ENCODE peak calls at places on chromosomes 7 and 10, in nine cellular contexts. A, P, J, B, N, Z, F, M and Q are unnamed samples. For H3K36me3 and H3K4me1, the result is how much of the 10 kb centered on the place peaks cover.

GRCh38 chr10:87705339-87705738 is 45.7 kb downstream of the PAPSS2 start:
- DNase-seq in A (no peak), P (no peak), J (no peak), B (no peak), N (no peak), Z (peak), F (no peak), M (no peak), Q (no peak)

GRCh38 chr10:43623351-43623750 is 17.1 kb downstream of the ZNF485 start:
- DNase-seq in A (no peak), P (no peak), J (no peak), B (no peak), N (no peak), Z (peak), F (no peak), M (peak), Q (no peak)

GRCh38 chr10:69265521-69265920 is 12.8 kb upstream of the HK1 start:
- DNase-seq in A (no peak), P (no peak), J (no peak), B (no peak), N (no peak), Z (no peak), F (no peak), M (no peak), Q (no peak)

GRCh38 chr10:48364659-48365405 is 58.4 kb downstream of the MAPK8 start:
- DNase-seq in A (no peak), P (no peak), J (no peak), B (no peak), N (no peak), Z (peak), F (no peak), M (no peak), Q (no peak)

GRCh38 chr7:149495785-149496641 is 1.6 kb downstream of the ZNF746 start:
- DNase-seq in A (no peak), P (peak), J (no peak), B (peak), N (peak), Z (peak), F (no peak), M (no peak), Q (no peak)

GRCh38 chr10:25028711-25029110 is 12.3 kb downstream of the THNSL1 start:
- DNase-seq in A (no peak), P (no peak), J (no peak), B (no peak), N (no peak), Z (no peak), F (no peak), M (no peak), Q (no peak)

GRCh38 chr7:482521-483083 is 37.0 kb downstream of the PDGFA start:
- DNase-seq in A (no peak), P (no peak), J (no peak), B (no peak), N (no peak), Z (no peak), F (no peak), M (no peak), Q (no peak)

GRCh38 chr10:3924344-3924743 is 139.3 kb upstream of the KLF6 start:
- DNase-seq in A (no peak), P (no peak), J (no peak), B (no peak), N (no peak), Z (peak), F (no peak), M (no peak), Q (no peak)

GRCh38 chr10:114767101-114767588 is 54.4 kb upstream of the FHIP2A start:
- DNase-seq in A (no peak), P (no peak), J (no peak), B (no peak), N (no peak), Z (peak), F (no peak), M (no peak), Q (no peak)

GRCh38 chr7:50281680-50282445 is 22.7 kb upstream of the IKZF1 start:
- DNase-seq in A (peak), P (no peak), J (no peak), B (no peak), N (no peak), Z (no peak), F (no peak), M (peak), Q (no peak)

GRCh38 chr10:132388901-132389630 is 7.9 kb upstream of the PWWP2B start:
- DNase-seq in A (peak), P (peak), J (no peak), B (no peak), N (peak), Z (no peak), F (no peak), M (no peak), Q (no peak)

GRCh38 chr10:16381083-16381482 is 55.7 kb upstream of the PTER start:
- DNase-seq in A (no peak), P (no peak), J (no peak), B (no peak), N (no peak), Z (no peak), F (no peak), M (no peak), Q (no peak)

GRCh38 chr7:38070718-38071117 is 107.3 kb upstream of the STARD3NL start:
- DNase-seq in A (no peak), P (no peak), J (no peak), B (no peak), N (no peak), Z (peak), F (no peak), M (no peak), Q (peak)

GRCh38 chr7:128240696-128241386 is at the start of gene LEP:
- DNase-seq in A (no peak), P (no peak), J (no peak), B (no peak), N (no peak), Z (no peak), F (no peak), M (no peak), Q (no peak)

GRCh38 chr7:107528461-107528860 is 35.3 kb downstream of the COG5 start:
- DNase-seq in A (no peak), P (no peak), J (no peak), B (no peak), N (no peak), Z (peak), F (no peak), M (no peak), Q (peak)

GRCh38 chr7:69896100-69896499 is 297.8 kb downstream of the AUTS2 start:
- DNase-seq in A (no peak), P (no peak), J (no peak), B (no peak), N (no peak), Z (peak), F (no peak), M (no peak), Q (no peak)

GRCh38 chr10:90276894-90277447 is 575.6 kb downstream of the KIF20B start:
- DNase-seq in A (no peak), P (no peak), J (no peak), B (no peak), N (no peak), Z (no peak), F (no peak), M (no peak), Q (no peak)

GRCh38 chr7:101099969-101100781 is 14.9 kb downstream of the TRIM56 start:
- DNase-seq in A (peak), P (peak), J (peak), B (peak), N (peak), Z (peak), F (no peak), M (peak), Q (peak)

GRCh38 chr10:88966785-88967184 is 14.2 kb upstream of the ACTA2 start:
- DNase-seq in A (no peak), P (peak), J (no peak), B (no peak), N (no peak), Z (no peak), F (no peak), M (no peak), Q (no peak)

GRCh38 chr7:124276005-124276606 is 243.2 kb upstream of the TMEM229A start:
- DNase-seq in A (no peak), P (no peak), J (peak), B (peak), N (peak), Z (peak), F (no peak), M (peak), Q (peak)

GRCh38 chr7:43869898-43870240 is 552 bp upstream of the MRPS24 start:
- DNase-seq in A (no peak), P (peak), J (no peak), B (no peak), N (peak), Z (peak), F (no peak), M (no peak), Q (peak)

GRCh38 chr7:76106893-76107292 is 59.0 kb downstream of the MDH2 start:
- DNase-seq in A (no peak), P (no peak), J (no peak), B (no peak), N (no peak), Z (no peak), F (no peak), M (no peak), Q (no peak)

GRCh38 chr10:68870545-68871104 is 30.5 kb upstream of the DDX50 start:
- DNase-seq in A (no peak), P (no peak), J (no peak), B (peak), N (no peak), Z (no peak), F (no peak), M (no peak), Q (no peak)

GRCh38 chr7:159118220-159118595 is 26.5 kb downstream of the VIPR2 start:
- DNase-seq in A (no peak), P (no peak), J (no peak), B (no peak), N (no peak), Z (no peak), F (no peak), M (no peak), Q (peak)

GRCh38 chr7:38615665-38616064 is 15.5 kb downstream of the AMPH start:
- DNase-seq in A (no peak), P (no peak), J (no peak), B (no peak), N (no peak), Z (no peak), F (no peak), M (no peak), Q (no peak)

GRCh38 chr10:42783181-42783549 is 570 bp downstream of the BMS1 start:
- DNase-seq in A (no peak), P (no peak), J (no peak), B (peak), N (peak), Z (peak), F (no peak), M (no peak), Q (no peak)

GRCh38 chr10:71497802-71498326 is 101.1 kb downstream of the CDH23 start:
- DNase-seq in A (no peak), P (no peak), J (no peak), B (no peak), N (no peak), Z (no peak), F (no peak), M (no peak), Q (no peak)

GRCh38 chr7:24051651-24052050 is 232.3 kb upstream of the NPY start:
- DNase-seq in A (no peak), P (no peak), J (no peak), B (no peak), N (no peak), Z (no peak), F (no peak), M (no peak), Q (no peak)

GRCh38 chr10:59033622-59034021 is 142.8 kb upstream of the PHYHIPL start:
- DNase-seq in A (no peak), P (no peak), J (no peak), B (no peak), N (no peak), Z (no peak), F (no peak), M (no peak), Q (no peak)

GRCh38 chr7:121163699-121164098 is 165.1 kb upstream of the WNT16 start:
- DNase-seq in A (no peak), P (no peak), J (no peak), B (no peak), N (no peak), Z (no peak), F (no peak), M (no peak), Q (no peak)

GRCh38 chr10:119567978-119568377 is 25.5 kb upstream of the RGS10 start:
- DNase-seq in A (no peak), P (no peak), J (no peak), B (no peak), N (no peak), Z (no peak), F (no peak), M (no peak), Q (no peak)

GRCh38 chr7:91029688-91030087 is 234.5 kb upstream of the FZD1 start:
- DNase-seq in A (no peak), P (no peak), J (no peak), B (no peak), N (no peak), Z (no peak), F (no peak), M (no peak), Q (no peak)

GRCh38 chr7:21304836-21305235 is 123.0 kb upstream of the SP4 start:
- DNase-seq in A (no peak), P (no peak), J (no peak), B (no peak), N (no peak), Z (peak), F (no peak), M (no peak), Q (no peak)

GRCh38 chr7:100090527-100091410 is 2.0 kb downstream of the COPS6 start:
- DNase-seq in A (no peak), P (no peak), J (no peak), B (no peak), N (no peak), Z (no peak), F (no peak), M (no peak), Q (no peak)

GRCh38 chr7:151244156-151244870 is 4.2 kb downstream of the SMARCD3 start:
- DNase-seq in A (no peak), P (no peak), J (peak), B (peak), N (peak), Z (peak), F (peak), M (peak), Q (peak)

GRCh38 chr10:75210193-75211006 is at the start of gene VDAC2:
- DNase-seq in A (peak), P (peak), J (peak), B (peak), N (peak), Z (peak), F (peak), M (peak), Q (peak)

GRCh38 chr7:154996101-154996500 is 6.8 kb downstream of the PAXIP1 start:
- DNase-seq in A (no peak), P (no peak), J (no peak), B (no peak), N (no peak), Z (no peak), F (no peak), M (no peak), Q (no peak)
- H3K36me3 ChIP-seq in A (under half), P (under half), J (under half), B (half or more), N (under half), Z (under half), F (under half), M (under half), Q (under half)

DNA sequence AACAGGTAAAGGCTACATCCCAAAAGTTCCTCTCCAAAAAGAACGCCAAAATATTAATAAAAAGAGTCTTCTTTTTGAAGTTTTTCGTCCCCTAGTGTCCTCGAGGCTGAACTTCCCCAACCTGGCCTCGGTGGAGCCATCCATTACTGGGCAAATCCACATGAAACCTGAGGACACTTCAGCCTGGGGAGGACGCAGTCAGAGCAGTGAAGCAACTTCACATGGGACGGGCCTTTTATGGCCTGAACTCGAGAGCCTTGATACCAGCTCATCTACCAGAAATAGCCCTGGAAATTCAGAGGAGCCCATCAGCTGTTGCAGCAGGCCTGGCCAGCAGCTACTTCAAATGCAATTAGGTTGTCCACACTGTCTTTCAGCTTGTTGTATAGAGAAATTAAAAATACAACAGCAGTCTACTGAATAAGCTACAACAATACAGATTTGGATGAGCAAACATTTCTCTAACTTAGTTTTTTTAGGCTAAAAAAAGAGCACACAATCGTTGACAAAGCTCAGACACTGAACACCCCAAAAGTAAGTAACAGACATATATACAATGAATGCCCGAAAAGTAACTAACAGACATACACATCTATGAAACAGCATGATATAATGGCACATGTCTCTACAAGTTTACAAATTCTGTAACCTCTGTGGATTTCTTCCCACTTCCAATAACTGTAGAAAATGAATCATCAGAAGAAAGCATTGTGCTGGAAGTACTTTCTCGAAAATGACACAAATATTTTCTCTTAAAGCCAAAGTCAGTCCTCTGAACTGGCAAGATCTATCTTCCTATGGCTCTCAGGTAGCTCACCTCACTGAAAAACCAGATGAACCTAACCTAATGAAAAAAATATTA is at the start of gene SVIL:
- DNase-seq in A (peak), P (peak), J (no peak), B (peak), N (peak), Z (peak), F (no peak), M (no peak), Q (peak)
- H3K4me1 ChIP-seq in A (under half), P (under half), J (under half), B (under half), N (under half), Z (under half), F (under half), M (under half), Q (under half)

DNA sequence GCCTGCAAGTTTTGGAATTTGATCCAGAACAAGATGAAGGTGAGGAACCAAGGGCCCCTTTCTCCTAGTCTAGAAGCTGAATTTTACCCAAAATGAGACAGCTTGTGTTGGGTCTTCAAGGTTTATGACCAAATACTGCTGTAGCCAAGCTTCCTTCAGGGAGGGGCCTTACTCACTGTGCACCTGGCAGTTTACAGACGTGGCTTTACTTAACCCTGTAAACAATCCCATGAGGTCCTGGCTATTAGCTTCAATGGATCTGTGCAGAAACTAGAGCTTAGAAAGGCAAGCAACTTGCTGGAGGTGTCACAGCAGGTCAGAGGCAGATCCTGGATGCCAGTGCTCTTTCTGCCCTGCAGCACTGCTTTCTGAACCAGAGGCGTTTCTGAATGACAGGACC is 46.7 kb downstream of the PDLIM1 start:
- DNase-seq in A (no peak), P (no peak), J (no peak), B (no peak), N (no peak), Z (no peak), F (no peak), M (peak), Q (no peak)
- H3K36me3 ChIP-seq in A (half or more), P (under half), J (under half), B (under half), N (under half), Z (under half), F (under half), M (under half), Q (under half)

DNA sequence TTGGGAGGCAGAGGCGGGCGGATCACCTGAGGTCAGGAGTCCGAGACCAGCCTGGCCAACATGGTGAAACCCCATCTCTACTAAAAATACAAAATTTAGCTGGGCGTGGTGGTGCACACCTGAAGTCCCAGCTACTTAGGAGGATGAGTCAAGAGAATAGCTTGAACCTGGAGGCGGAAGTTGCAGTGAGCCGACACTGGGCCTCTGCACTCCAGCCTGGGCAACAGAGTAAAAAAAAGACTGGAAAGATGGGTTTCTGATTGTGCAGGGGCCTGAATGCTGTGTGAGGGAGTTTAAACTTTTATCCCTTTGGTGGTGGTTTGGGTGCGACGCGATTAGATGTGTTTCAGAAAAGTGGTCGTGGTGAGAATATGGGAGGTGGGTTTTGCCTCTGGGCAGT is 1.8 kb downstream of the CHST12 start:
- DNase-seq in A (no peak), P (no peak), J (no peak), B (no peak), N (no peak), Z (no peak), F (no peak), M (peak), Q (no peak)
- H3K4me1 ChIP-seq in A (half or more), P (under half), J (under half), B (under half), N (under half), Z (under half), F (under half), M (under half), Q (under half)